ENCODE peak calls at places on chromosomes 1 and 21, in seven cellular contexts. One of them, this sample, is unnamed. For H3K9me3, the result is how much of the 10 kb centered on the place peaks cover.

GRCh38 chr21:41885341-41886024 is 6.3 kb upstream of the PRDM15 start:
- DNase-seq in tibial artery: no peak
- DNase-seq in neural progenitor cell: no peak
- DNase-seq in T-helper 17 cell: no peak
- DNase-seq in Peyer's patch: no peak
- DNase-seq in upper lobe of left lung: no peak
- DNase-seq in mammary epithelial cell: no peak
- DNase-seq in this sample: no peak

GRCh38 chr1:227943354-227943753 is 4.4 kb downstream of the WNT9A start:
- DNase-seq in upper lobe of left lung: no peak
- DNase-seq in neural progenitor cell: no peak
- DNase-seq in tibial artery: no peak
- DNase-seq in mammary epithelial cell: no peak
- DNase-seq in T-helper 17 cell: no peak
- DNase-seq in Peyer's patch: no peak
- DNase-seq in this sample: no peak

GRCh38 chr21:15730484-15731242 is 881 bp downstream of the USP25 start:
- DNase-seq in mammary epithelial cell: peak
- DNase-seq in T-helper 17 cell: no peak
- DNase-seq in neural progenitor cell: no peak
- DNase-seq in upper lobe of left lung: no peak
- DNase-seq in Peyer's patch: peak
- DNase-seq in tibial artery: peak
- DNase-seq in this sample: no peak

GRCh38 chr21:25459993-25460392 is 147.3 kb downstream of the MRPL39 start:
- DNase-seq in upper lobe of left lung: no peak
- DNase-seq in neural progenitor cell: no peak
- DNase-seq in mammary epithelial cell: no peak
- DNase-seq in T-helper 17 cell: no peak
- DNase-seq in Peyer's patch: no peak
- DNase-seq in tibial artery: no peak
- DNase-seq in this sample: no peak

GRCh38 chr1:169138866-169139670 is 32.6 kb downstream of the ATP1B1 start:
- DNase-seq in tibial artery: no peak
- DNase-seq in neural progenitor cell: no peak
- DNase-seq in mammary epithelial cell: peak
- DNase-seq in Peyer's patch: no peak
- DNase-seq in upper lobe of left lung: no peak
- DNase-seq in T-helper 17 cell: no peak
- DNase-seq in this sample: no peak

GRCh38 chr1:57310992-57311790 is 112.7 kb downstream of the DAB1 start:
- DNase-seq in Peyer's patch: no peak
- DNase-seq in tibial artery: no peak
- DNase-seq in mammary epithelial cell: no peak
- DNase-seq in T-helper 17 cell: no peak
- DNase-seq in neural progenitor cell: no peak
- DNase-seq in upper lobe of left lung: no peak
- DNase-seq in this sample: no peak

GRCh38 chr1:53948291-53948690 is 2.1 kb downstream of the LRRC42 start:
- DNase-seq in tibial artery: no peak
- DNase-seq in upper lobe of left lung: no peak
- DNase-seq in T-helper 17 cell: no peak
- DNase-seq in neural progenitor cell: no peak
- DNase-seq in mammary epithelial cell: no peak
- DNase-seq in Peyer's patch: no peak
- DNase-seq in this sample: no peak

GRCh38 chr21:32448803-32449594 is 36.5 kb downstream of the EVA1C start:
- DNase-seq in Peyer's patch: no peak
- DNase-seq in T-helper 17 cell: no peak
- DNase-seq in tibial artery: no peak
- DNase-seq in mammary epithelial cell: no peak
- DNase-seq in neural progenitor cell: no peak
- DNase-seq in upper lobe of left lung: no peak
- DNase-seq in this sample: no peak

GRCh38 chr1:96361961-96362360 is 359.6 kb upstream of the PTBP2 start:
- DNase-seq in tibial artery: no peak
- DNase-seq in upper lobe of left lung: no peak
- DNase-seq in T-helper 17 cell: no peak
- DNase-seq in Peyer's patch: no peak
- DNase-seq in neural progenitor cell: no peak
- DNase-seq in mammary epithelial cell: no peak
- DNase-seq in this sample: no peak

GRCh38 chr21:17813353-17813752 is 5.8 kb downstream of the C21orf91 start:
- DNase-seq in upper lobe of left lung: no peak
- DNase-seq in mammary epithelial cell: no peak
- DNase-seq in neural progenitor cell: no peak
- DNase-seq in tibial artery: no peak
- DNase-seq in T-helper 17 cell: no peak
- DNase-seq in Peyer's patch: no peak
- DNase-seq in this sample: no peak

GRCh38 chr1:71298633-71299032 is 217.8 kb upstream of the ZRANB2 start:
- DNase-seq in upper lobe of left lung: no peak
- DNase-seq in T-helper 17 cell: no peak
- DNase-seq in tibial artery: peak
- DNase-seq in neural progenitor cell: no peak
- DNase-seq in Peyer's patch: no peak
- DNase-seq in mammary epithelial cell: peak
- DNase-seq in this sample: no peak

GRCh38 chr1:151144474-151145157 is 1.8 kb downstream of the SEMA6C start:
- DNase-seq in Peyer's patch: no peak
- DNase-seq in T-helper 17 cell: no peak
- DNase-seq in neural progenitor cell: peak
- DNase-seq in mammary epithelial cell: no peak
- DNase-seq in upper lobe of left lung: no peak
- DNase-seq in tibial artery: no peak
- DNase-seq in this sample: peak

GRCh38 chr1:98119793-98120192 is 199.0 kb upstream of the DPYD start:
- DNase-seq in T-helper 17 cell: no peak
- DNase-seq in tibial artery: no peak
- DNase-seq in mammary epithelial cell: peak
- DNase-seq in neural progenitor cell: peak
- DNase-seq in Peyer's patch: no peak
- DNase-seq in upper lobe of left lung: no peak
- DNase-seq in this sample: no peak

GRCh38 chr21:33411949-33412430 is 8.8 kb downstream of the IFNGR2 start:
- DNase-seq in upper lobe of left lung: no peak
- DNase-seq in Peyer's patch: no peak
- DNase-seq in mammary epithelial cell: no peak
- DNase-seq in tibial artery: no peak
- DNase-seq in neural progenitor cell: no peak
- DNase-seq in T-helper 17 cell: no peak
- DNase-seq in this sample: no peak

GRCh38 chr1:157380523-157380922 is 171.8 kb downstream of the FCRL5 start:
- DNase-seq in T-helper 17 cell: no peak
- DNase-seq in neural progenitor cell: no peak
- DNase-seq in tibial artery: no peak
- DNase-seq in upper lobe of left lung: no peak
- DNase-seq in mammary epithelial cell: no peak
- DNase-seq in Peyer's patch: no peak
- DNase-seq in this sample: no peak

GRCh38 chr1:119747451-119747850 is 21.3 kb downstream of the HMGCS2 start:
- DNase-seq in tibial artery: no peak
- DNase-seq in T-helper 17 cell: no peak
- DNase-seq in mammary epithelial cell: peak
- DNase-seq in neural progenitor cell: peak
- DNase-seq in Peyer's patch: no peak
- DNase-seq in upper lobe of left lung: no peak
- DNase-seq in this sample: no peak

GRCh38 chr1:235073331-235073967 is 55.2 kb downstream of the TOMM20 start:
- DNase-seq in mammary epithelial cell: peak
- DNase-seq in tibial artery: no peak
- DNase-seq in Peyer's patch: no peak
- DNase-seq in upper lobe of left lung: peak
- DNase-seq in T-helper 17 cell: no peak
- DNase-seq in neural progenitor cell: no peak
- DNase-seq in this sample: peak

GRCh38 chr1:79929356-79929755 is 922.8 kb upstream of the ADGRL4 start:
- DNase-seq in tibial artery: no peak
- DNase-seq in mammary epithelial cell: peak
- DNase-seq in Peyer's patch: no peak
- DNase-seq in upper lobe of left lung: no peak
- DNase-seq in T-helper 17 cell: no peak
- DNase-seq in neural progenitor cell: no peak
- DNase-seq in this sample: no peak
- H3K9me3 ChIP-seq in tibial artery: under half
- H3K9me3 ChIP-seq in mammary epithelial cell: under half
- H3K9me3 ChIP-seq in Peyer's patch: under half
- H3K9me3 ChIP-seq in upper lobe of left lung: under half
- H3K9me3 ChIP-seq in T-helper 17 cell: under half
- H3K9me3 ChIP-seq in neural progenitor cell: under half
- H3K9me3 ChIP-seq in this sample: under half

DNA sequence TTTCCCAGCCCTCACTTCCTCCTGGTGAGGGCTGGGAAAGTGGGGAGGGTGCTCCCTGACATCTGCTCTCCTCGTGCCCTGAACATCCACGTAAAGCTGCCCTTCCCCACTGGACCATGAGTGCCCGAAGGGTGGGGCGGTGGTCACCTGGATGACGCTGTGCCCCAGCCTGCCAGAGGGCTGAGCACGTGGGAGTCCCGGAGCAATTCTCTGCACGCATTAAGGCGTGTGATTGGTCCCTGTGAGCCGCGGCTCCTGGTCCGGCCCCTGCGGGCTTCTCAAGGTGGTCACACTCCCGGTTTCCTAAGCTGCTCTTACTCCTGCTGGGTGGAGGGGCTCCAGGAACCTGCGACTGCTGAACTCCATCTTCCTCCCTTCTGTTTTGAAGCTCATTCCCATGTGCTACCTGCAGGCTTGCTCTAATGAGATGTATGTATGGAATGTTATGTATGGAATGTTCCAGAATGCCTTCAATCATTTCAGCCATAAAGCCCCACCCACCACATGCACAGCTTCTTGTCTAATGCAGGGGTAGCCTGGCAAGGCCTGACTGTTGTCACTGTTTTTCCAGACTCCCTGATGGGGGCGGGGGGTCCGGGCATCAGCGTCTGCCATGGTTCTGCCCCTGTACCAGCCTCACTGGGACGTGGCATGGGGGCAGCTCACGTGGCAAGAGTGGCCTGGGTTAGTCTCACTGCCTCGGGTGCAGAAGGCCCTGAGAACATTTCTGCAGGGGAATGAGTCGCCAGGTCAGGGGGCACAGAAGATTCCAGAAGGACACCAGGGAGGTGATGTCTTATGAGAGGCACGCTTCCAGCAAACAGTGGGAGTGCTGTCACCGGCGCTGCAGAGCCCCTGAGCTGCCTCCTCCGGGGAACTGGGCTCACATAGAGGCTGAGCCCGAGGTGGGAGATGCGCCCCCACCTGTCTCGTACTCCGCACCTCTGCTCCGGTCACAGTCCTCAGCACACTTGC is 19.4 kb downstream of the KRTAP10-1 start:
- DNase-seq in mammary epithelial cell: no peak
- DNase-seq in upper lobe of left lung: no peak
- DNase-seq in neural progenitor cell: no peak
- DNase-seq in Peyer's patch: no peak
- DNase-seq in T-helper 17 cell: no peak
- DNase-seq in tibial artery: peak
- DNase-seq in this sample: no peak
- H3K9me3 ChIP-seq in mammary epithelial cell: under half
- H3K9me3 ChIP-seq in upper lobe of left lung: under half
- H3K9me3 ChIP-seq in neural progenitor cell: under half
- H3K9me3 ChIP-seq in Peyer's patch: under half
- H3K9me3 ChIP-seq in T-helper 17 cell: under half
- H3K9me3 ChIP-seq in tibial artery: under half
- H3K9me3 ChIP-seq in this sample: under half

GRCh38 chr1:246528933-246529731 is 22.1 kb upstream of the SMYD3 start:
- DNase-seq in mammary epithelial cell: peak
- DNase-seq in upper lobe of left lung: no peak
- DNase-seq in Peyer's patch: no peak
- DNase-seq in neural progenitor cell: no peak
- DNase-seq in tibial artery: no peak
- DNase-seq in T-helper 17 cell: no peak
- DNase-seq in this sample: no peak

GRCh38 chr1:246527402-246528088 is 20.5 kb upstream of the SMYD3 start:
- DNase-seq in tibial artery: no peak
- DNase-seq in T-helper 17 cell: no peak
- DNase-seq in Peyer's patch: no peak
- DNase-seq in mammary epithelial cell: no peak
- DNase-seq in neural progenitor cell: no peak
- DNase-seq in upper lobe of left lung: no peak
- DNase-seq in this sample: no peak

GRCh38 chr1:246530482-246530881 is 23.4 kb upstream of the SMYD3 start:
- DNase-seq in tibial artery: no peak
- DNase-seq in Peyer's patch: no peak
- DNase-seq in mammary epithelial cell: no peak
- DNase-seq in upper lobe of left lung: no peak
- DNase-seq in T-helper 17 cell: no peak
- DNase-seq in neural progenitor cell: no peak
- DNase-seq in this sample: no peak

GRCh38 chr1:246526915-246527314 is 19.8 kb upstream of the SMYD3 start:
- DNase-seq in Peyer's patch: no peak
- DNase-seq in mammary epithelial cell: no peak
- DNase-seq in T-helper 17 cell: no peak
- DNase-seq in tibial artery: no peak
- DNase-seq in upper lobe of left lung: peak
- DNase-seq in neural progenitor cell: no peak
- DNase-seq in this sample: no peak

DNA sequence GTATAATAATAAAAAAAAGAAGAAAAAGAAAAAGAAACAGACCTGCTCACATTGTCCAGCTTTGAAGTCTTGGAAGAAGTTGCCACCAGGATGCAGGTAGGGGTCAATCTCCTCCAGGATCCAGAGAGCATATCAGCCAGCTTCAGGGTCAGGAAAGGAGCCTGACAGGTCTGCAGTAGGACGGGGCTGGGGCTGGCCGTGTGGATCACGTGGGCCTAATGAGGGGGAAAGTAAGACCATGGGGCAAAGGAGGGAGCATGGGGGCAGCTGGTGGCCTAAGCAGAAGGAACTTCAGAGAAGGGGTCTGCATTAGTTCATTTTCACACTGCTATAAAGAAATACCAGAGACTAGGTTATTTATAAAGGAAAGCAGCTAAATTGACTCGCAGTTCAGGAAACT is 19.3 kb upstream of the SMYD3 start:
- DNase-seq in neural progenitor cell: no peak
- DNase-seq in Peyer's patch: no peak
- DNase-seq in tibial artery: no peak
- DNase-seq in mammary epithelial cell: no peak
- DNase-seq in T-helper 17 cell: no peak
- DNase-seq in upper lobe of left lung: peak
- DNase-seq in this sample: no peak
- H3K9me3 ChIP-seq in neural progenitor cell: under half
- H3K9me3 ChIP-seq in Peyer's patch: under half
- H3K9me3 ChIP-seq in tibial artery: under half
- H3K9me3 ChIP-seq in mammary epithelial cell: under half
- H3K9me3 ChIP-seq in T-helper 17 cell: under half
- H3K9me3 ChIP-seq in upper lobe of left lung: under half
- H3K9me3 ChIP-seq in this sample: under half

DNA sequence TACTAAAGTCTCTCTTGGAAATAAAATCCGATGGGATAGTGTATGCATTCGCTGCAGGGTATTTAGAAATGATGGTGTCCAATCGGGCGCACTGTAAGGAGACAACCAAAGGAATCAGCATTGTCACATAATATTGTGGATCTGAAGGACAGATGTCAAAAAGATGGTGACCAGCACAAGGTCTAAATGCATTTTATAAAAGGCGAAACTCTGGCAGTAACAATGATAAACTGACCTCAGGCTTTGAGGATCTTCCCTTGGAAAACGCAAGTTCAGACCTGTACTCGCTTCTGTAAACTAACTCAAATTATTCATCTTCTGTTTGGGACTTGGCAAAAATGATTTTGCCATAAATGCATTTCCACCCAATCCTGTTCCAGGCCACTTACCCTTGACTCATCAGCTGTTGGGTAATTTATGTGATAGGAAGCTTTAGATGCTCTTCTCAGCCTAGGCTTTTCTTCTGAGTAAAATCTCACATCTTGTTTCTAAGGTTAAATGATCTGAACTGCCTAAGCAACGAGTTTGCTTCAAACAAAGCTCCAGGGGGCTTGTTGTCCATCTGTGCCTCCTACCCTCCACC is 33.8 kb downstream of the STPG1 start:
- DNase-seq in mammary epithelial cell: peak
- DNase-seq in tibial artery: no peak
- DNase-seq in T-helper 17 cell: no peak
- DNase-seq in upper lobe of left lung: no peak
- DNase-seq in Peyer's patch: no peak
- DNase-seq in neural progenitor cell: no peak
- DNase-seq in this sample: no peak
- H3K9me3 ChIP-seq in mammary epithelial cell: under half
- H3K9me3 ChIP-seq in tibial artery: under half
- H3K9me3 ChIP-seq in T-helper 17 cell: under half
- H3K9me3 ChIP-seq in upper lobe of left lung: under half
- H3K9me3 ChIP-seq in Peyer's patch: under half
- H3K9me3 ChIP-seq in neural progenitor cell: under half
- H3K9me3 ChIP-seq in this sample: under half